ENCODE peak calls at places on chromosomes 3 and 15, in six cellular contexts. One of them, this sample, is unnamed.

GRCh38 chr3:56855856-56856538 is 54.2 kb upstream of the ARHGEF3 start:
- DNase-seq in trophoblast cell: peak; percentile 57
- DNase-seq in ovary: no peak
- DNase-seq in naive thymus-derived CD4-positive, alpha-beta T cell: no peak
- DNase-seq in MV-4-11: peak; percentile 35
- DNase-seq in GM19239: no peak
- DNase-seq in this sample: peak; percentile 52

GRCh38 chr15:100186366-100186765 is 155.4 kb downstream of the ADAMTS17 start:
- DNase-seq in trophoblast cell: no peak
- DNase-seq in GM19239: no peak
- DNase-seq in MV-4-11: no peak
- DNase-seq in ovary: peak; percentile 3
- DNase-seq in naive thymus-derived CD4-positive, alpha-beta T cell: no peak
- DNase-seq in this sample: no peak

GRCh38 chr15:101267320-101268104 is 9.8 kb downstream of the SELENOS start:
- DNase-seq in GM19239: no peak
- DNase-seq in ovary: no peak
- DNase-seq in trophoblast cell: no peak
- DNase-seq in naive thymus-derived CD4-positive, alpha-beta T cell: no peak
- DNase-seq in MV-4-11: peak; percentile 42
- DNase-seq in this sample: peak; percentile 65

GRCh38 chr3:129144786-129145185 is 16.1 kb downstream of the ISY1 start:
- DNase-seq in GM19239: no peak
- DNase-seq in MV-4-11: no peak
- DNase-seq in ovary: no peak
- DNase-seq in trophoblast cell: no peak
- DNase-seq in naive thymus-derived CD4-positive, alpha-beta T cell: no peak
- DNase-seq in this sample: no peak

GRCh38 chr15:80920271-80920699 is 69.3 kb downstream of the MESD start:
- DNase-seq in trophoblast cell: no peak
- DNase-seq in ovary: no peak
- DNase-seq in naive thymus-derived CD4-positive, alpha-beta T cell: no peak
- DNase-seq in MV-4-11: no peak
- DNase-seq in GM19239: no peak
- DNase-seq in this sample: no peak

GRCh38 chr3:65828706-65829105 is 210.0 kb downstream of the MAGI1 start:
- DNase-seq in naive thymus-derived CD4-positive, alpha-beta T cell: no peak
- DNase-seq in MV-4-11: peak; percentile 21
- DNase-seq in ovary: no peak
- DNase-seq in GM19239: no peak
- DNase-seq in trophoblast cell: peak; percentile 25
- DNase-seq in this sample: no peak

GRCh38 chr3:129553771-129554170 is 10.8 kb downstream of the H1-8 start:
- DNase-seq in ovary: no peak
- DNase-seq in MV-4-11: peak; percentile 71
- DNase-seq in naive thymus-derived CD4-positive, alpha-beta T cell: no peak
- DNase-seq in trophoblast cell: no peak
- DNase-seq in GM19239: no peak
- DNase-seq in this sample: no peak

GRCh38 chr3:126029241-126029640 is 54.7 kb downstream of the SLC41A3 start:
- DNase-seq in MV-4-11: no peak
- DNase-seq in trophoblast cell: no peak
- DNase-seq in naive thymus-derived CD4-positive, alpha-beta T cell: no peak
- DNase-seq in ovary: no peak
- DNase-seq in GM19239: no peak
- DNase-seq in this sample: no peak

GRCh38 chr3:45929042-45929679 is 14.1 kb upstream of the CXCR6 start:
- DNase-seq in trophoblast cell: no peak
- DNase-seq in naive thymus-derived CD4-positive, alpha-beta T cell: peak; percentile 64
- DNase-seq in GM19239: peak; percentile 75
- DNase-seq in ovary: no peak
- DNase-seq in MV-4-11: peak; percentile 23
- DNase-seq in this sample: no peak

GRCh38 chr3:177973241-177973840 is 562.9 kb upstream of the KCNMB2 start:
- DNase-seq in naive thymus-derived CD4-positive, alpha-beta T cell: no peak
- DNase-seq in ovary: no peak
- DNase-seq in MV-4-11: no peak
- DNase-seq in GM19239: no peak
- DNase-seq in trophoblast cell: peak; percentile 15
- DNase-seq in this sample: no peak

GRCh38 chr3:183762304-183762703 is 63.1 kb downstream of the MAP6D1 start:
- DNase-seq in GM19239: no peak
- DNase-seq in MV-4-11: no peak
- DNase-seq in ovary: no peak
- DNase-seq in naive thymus-derived CD4-positive, alpha-beta T cell: no peak
- DNase-seq in trophoblast cell: no peak
- DNase-seq in this sample: no peak

GRCh38 chr15:64112904-64113303 is 17.1 kb downstream of the SNX1 start:
- DNase-seq in GM19239: no peak
- DNase-seq in naive thymus-derived CD4-positive, alpha-beta T cell: no peak
- DNase-seq in ovary: no peak
- DNase-seq in MV-4-11: peak; percentile 81
- DNase-seq in trophoblast cell: no peak
- DNase-seq in this sample: no peak

GRCh38 chr3:145116769-145117168 is 1044.2 kb downstream of the PLOD2 start:
- DNase-seq in ovary: no peak
- DNase-seq in trophoblast cell: no peak
- DNase-seq in naive thymus-derived CD4-positive, alpha-beta T cell: no peak
- DNase-seq in MV-4-11: no peak
- DNase-seq in GM19239: no peak
- DNase-seq in this sample: no peak